ENCODE peak calls at places on chromosomes 3 and 15, in four cellular contexts. B is fibroblast of the conjunctiva, F is G401, Z is H54. G is an unnamed sample.

GRCh38 chr3:118688396-118688884 is 346.2 kb downstream of the IGSF11 start:
- DNase-seq in B (no peak), F (no peak), Z (no peak), G (no peak)

GRCh38 chr3:37443363-37444035 is 269.1 kb upstream of the LRRFIP2 start:
- DNase-seq in B (no peak), F (no peak), Z (no peak), G (no peak)

GRCh38 chr15:70806992-70807712 is 43.8 kb upstream of the UACA start:
- DNase-seq in B (no peak), F (no peak), Z (no peak), G (no peak)

GRCh38 chr3:78204977-78205376 is 1165.1 kb downstream of the ROBO2 start:
- DNase-seq in B (peak; percentile 16), F (no peak), Z (no peak), G (no peak)

GRCh38 chr3:65971281-65972252 is 67.2 kb downstream of the MAGI1 start:
- DNase-seq in B (no peak), F (peak; percentile 34), Z (no peak), G (no peak)

GRCh38 chr3:59480486-59480995 is 430.7 kb upstream of the CFAP20DC start:
- DNase-seq in B (peak; percentile 33), F (no peak), Z (no peak), G (peak; percentile 91)

GRCh38 chr3:179196098-179196497 is 47.9 kb downstream of the PIK3CA start:
- DNase-seq in B (peak; percentile 33), F (no peak), Z (peak; percentile 26), G (peak; percentile 62)

GRCh38 chr15:67622110-67622509 is 79.6 kb downstream of the MAP2K5 start:
- DNase-seq in B (no peak), F (no peak), Z (no peak), G (no peak)

GRCh38 chr3:180594631-180595348 is 7.2 kb upstream of the TTC14 start:
- DNase-seq in B (peak; percentile 43), F (peak; percentile 16), Z (peak; percentile 24), G (peak; percentile 50)

GRCh38 chr3:178712247-178712646 is 176.0 kb downstream of the KCNMB2 start:
- DNase-seq in B (no peak), F (no peak), Z (no peak), G (no peak)

GRCh38 chr3:161163297-161163696 is 57.8 kb upstream of the NMD3 start:
- DNase-seq in B (peak; percentile 73), F (no peak), Z (peak; percentile 20), G (no peak)

G was measured in GM12865.